ENCODE peak calls at places on chromosomes 16 and 17, in seven cellular contexts. H is stimulated activated CD4-positive, alpha-beta T cell treated with anti-CD3 and anti-CD28 coated beads, Interleukin-1b, Interleukin-23, amount 100 ng/mL, for 48 hours; Q is stimulated activated effector memory CD8-positive, alpha-beta T cell treated with anti-CD3 and anti-CD28 coated beads, Interleukin-12 subunit alpha, Interleukin-12 subunit beta, amount 100 ng/mL, for 72 hours; I is mesenchymal stem cell; L is kidney glomerular epithelial cell; Z is DMS153; A is CD4-positive, CD25-positive, alpha-beta regulatory T cell. N is an unnamed sample.

GRCh38 chr17:76927577-76927976 is 59.4 kb downstream of the MGAT5B start:
- DNase-seq in Q (no peak), L (no peak), H (no peak), A (no peak), Z (no peak), I (no peak), N (no peak)

GRCh38 chr17:29592850-29593545 is at the start of gene ANKRD13B:
- DNase-seq in Z (peak), I (no peak), Q (no peak), L (no peak), H (peak), A (no peak), N (no peak)

GRCh38 chr17:61179316-61179715 is 220.3 kb upstream of the TBX2 start:
- DNase-seq in H (no peak), Q (no peak), Z (no peak), L (no peak), I (no peak), A (no peak), N (no peak)

GRCh38 chr16:87850009-87851006 is 19.0 kb downstream of the SLC7A5 start:
- DNase-seq in Q (peak), I (peak), H (peak), A (peak), L (peak), Z (no peak), N (peak)

GRCh38 chr17:56679148-56679766 is 85.8 kb downstream of the NOG start:
- DNase-seq in I (peak), L (peak), H (no peak), A (no peak), Q (no peak), Z (no peak), N (no peak)

GRCh38 chr16:57374067-57374534 is 1.8 kb downstream of the CX3CL1 start:
- DNase-seq in H (no peak), Z (no peak), L (peak), A (no peak), Q (no peak), I (no peak), N (no peak)

GRCh38 chr16:7025616-7026190 is 306.9 kb upstream of the RBFOX1 start:
- DNase-seq in A (no peak), Q (no peak), L (peak), Z (peak), I (no peak), H (peak), N (no peak)

GRCh38 chr16:80573700-80574120 is 32.9 kb downstream of the DYNLRB2 start:
- DNase-seq in Q (no peak), Z (no peak), I (no peak), A (no peak), L (no peak), H (no peak), N (no peak)

GRCh38 chr17:781920-782731 is at the start of the genes GLOD4 and MRM3:
- DNase-seq in Q (peak), H (peak), I (peak), A (peak), L (peak), Z (peak), N (peak)

GRCh38 chr16:17026600-17027242 is 444.0 kb downstream of the XYLT1 start:
- DNase-seq in I (no peak), A (no peak), L (no peak), Z (no peak), Q (peak), H (peak), N (no peak)

GRCh38 chr17:17603178-17603894 is 11.8 kb upstream of the PEMT start:
- DNase-seq in L (no peak), I (no peak), H (no peak), A (no peak), Q (no peak), Z (peak), N (no peak)

GRCh38 chr16:49834496-49835009 is 21.4 kb downstream of the ZNF423 start:
- DNase-seq in H (no peak), A (no peak), L (no peak), Z (no peak), Q (no peak), I (peak), N (no peak)

GRCh38 chr16:11632455-11632921 is 35.8 kb upstream of the SNN start:
- DNase-seq in Q (no peak), L (peak), I (peak), Z (no peak), H (no peak), A (no peak), N (no peak)

GRCh38 chr17:56131431-56131830 is 21.8 kb upstream of the ANKFN1 start:
- DNase-seq in Q (no peak), H (no peak), I (no peak), A (no peak), Z (no peak), L (no peak), N (no peak)

GRCh38 chr16:82093901-82094300 is 58.8 kb downstream of the HSD17B2 start:
- DNase-seq in H (no peak), A (no peak), Q (no peak), L (no peak), Z (no peak), I (no peak), N (no peak)

GRCh38 chr16:25106567-25107465 is 4.7 kb upstream of the LCMT1 start:
- DNase-seq in A (peak), L (peak), H (peak), Q (peak), Z (peak), I (peak), N (peak)

GRCh38 chr17:78974635-78975591 is 4.8 kb downstream of the LGALS3BP start:
- DNase-seq in A (no peak), Q (no peak), L (no peak), Z (no peak), I (peak), H (no peak), N (no peak)

GRCh38 chr16:75035410-75035968 is 36.7 kb downstream of the ZNRF1 start:
- DNase-seq in Q (no peak), L (no peak), Z (no peak), A (no peak), H (no peak), I (no peak), N (no peak)

GRCh38 chr17:63189930-63190329 is 223.9 kb downstream of the TANC2 start:
- DNase-seq in I (no peak), Z (no peak), A (no peak), Q (no peak), H (no peak), L (no peak), N (no peak)

GRCh38 chr17:75096082-75096625 is 8.4 kb downstream of the SLC16A5 start:
- DNase-seq in L (peak), Q (no peak), Z (no peak), A (no peak), I (peak), H (no peak), N (peak)

GRCh38 chr16:50609049-50609832 is 61.0 kb downstream of the NKD1 start:
- DNase-seq in H (no peak), L (no peak), Z (no peak), A (no peak), I (no peak), Q (no peak), N (no peak)

GRCh38 chr17:39652635-39653315 is 12.4 kb upstream of the TCAP start:
- DNase-seq in A (no peak), Q (no peak), L (no peak), Z (no peak), I (no peak), H (no peak), N (no peak)

GRCh38 chr16:30075503-30076275 is at the start of gene PPP4C:
- DNase-seq in H (peak), A (peak), Z (peak), Q (peak), I (peak), L (peak), N (peak)

GRCh38 chr17:38777641-38778250 is 21.6 kb downstream of the PIP4K2B start:
- DNase-seq in Z (no peak), A (no peak), H (no peak), L (no peak), I (no peak), Q (no peak), N (no peak)

GRCh38 chr17:55540414-55541091 is 29.3 kb upstream of the SMIM36 start:
- DNase-seq in Q (no peak), H (no peak), I (peak), Z (no peak), L (peak), A (no peak), N (no peak)

N was measured in cardiac septum.